ENCODE peak calls at places on chromosomes 2 and 18, in four cellular contexts. One of them, this sample, is unnamed.

GRCh38 chr2:10362096-10362897 is 59.6 kb downstream of the HPCAL1 start:
- DNase-seq in GM23338: no peak
- DNase-seq in effector memory CD4-positive, alpha-beta T cell: no peak
- DNase-seq in endodermal cell: no peak
- DNase-seq in this sample: no peak

GRCh38 chr2:64232266-64232665 is 88.0 kb upstream of the PELI1 start:
- DNase-seq in GM23338: no peak
- DNase-seq in endodermal cell: no peak
- DNase-seq in effector memory CD4-positive, alpha-beta T cell: no peak
- DNase-seq in this sample: no peak

GRCh38 chr2:231295363-231295655 is 96.9 kb downstream of the ARMC9 start:
- DNase-seq in effector memory CD4-positive, alpha-beta T cell: no peak
- DNase-seq in endodermal cell: no peak
- DNase-seq in GM23338: no peak
- DNase-seq in this sample: no peak

GRCh38 chr2:178225011-178225817 is 30.9 kb downstream of the OSBPL6 start:
- DNase-seq in effector memory CD4-positive, alpha-beta T cell: no peak
- DNase-seq in GM23338: no peak
- DNase-seq in endodermal cell: no peak
- DNase-seq in this sample: no peak

GRCh38 chr2:207248702-207249355 is 83.1 kb upstream of the KLF7 start:
- DNase-seq in endodermal cell: no peak
- DNase-seq in effector memory CD4-positive, alpha-beta T cell: no peak
- DNase-seq in GM23338: no peak
- DNase-seq in this sample: no peak

GRCh38 chr2:101036562-101036961 is 34.5 kb downstream of the RPL31 start:
- DNase-seq in effector memory CD4-positive, alpha-beta T cell: no peak
- DNase-seq in endodermal cell: no peak
- DNase-seq in GM23338: peak
- DNase-seq in this sample: no peak

GRCh38 chr2:230778350-230779140 is 65.9 kb downstream of the CAB39 start:
- DNase-seq in GM23338: no peak
- DNase-seq in endodermal cell: no peak
- DNase-seq in effector memory CD4-positive, alpha-beta T cell: no peak
- DNase-seq in this sample: no peak

GRCh38 chr2:27356382-27357181 is at the start of gene GTF3C2:
- DNase-seq in endodermal cell: peak
- DNase-seq in GM23338: peak
- DNase-seq in effector memory CD4-positive, alpha-beta T cell: peak
- DNase-seq in this sample: peak

GRCh38 chr2:24515841-24516240 is 24.8 kb downstream of the NCOA1 start:
- DNase-seq in endodermal cell: no peak
- DNase-seq in GM23338: peak
- DNase-seq in effector memory CD4-positive, alpha-beta T cell: no peak
- DNase-seq in this sample: no peak

GRCh38 chr2:100242891-100243670 is 79.2 kb downstream of the LONRF2 start:
- DNase-seq in effector memory CD4-positive, alpha-beta T cell: peak
- DNase-seq in GM23338: peak
- DNase-seq in endodermal cell: peak
- DNase-seq in this sample: peak

GRCh38 chr2:20626698-20627471 is 24.0 kb downstream of the HS1BP3 start:
- DNase-seq in effector memory CD4-positive, alpha-beta T cell: no peak
- DNase-seq in GM23338: no peak
- DNase-seq in endodermal cell: peak
- DNase-seq in this sample: no peak

GRCh38 chr18:58045265-58046086 is 1.4 kb downstream of the NEDD4L start:
- DNase-seq in GM23338: peak
- DNase-seq in effector memory CD4-positive, alpha-beta T cell: no peak
- DNase-seq in endodermal cell: peak
- DNase-seq in this sample: peak

GRCh38 chr2:29317077-29317517 is 201.9 kb downstream of the CLIP4 start:
- DNase-seq in effector memory CD4-positive, alpha-beta T cell: no peak
- DNase-seq in GM23338: no peak
- DNase-seq in endodermal cell: no peak
- DNase-seq in this sample: no peak

GRCh38 chr2:15658911-15659310 is 67.2 kb downstream of the DDX1 start:
- DNase-seq in endodermal cell: no peak
- DNase-seq in GM23338: no peak
- DNase-seq in effector memory CD4-positive, alpha-beta T cell: no peak
- DNase-seq in this sample: no peak

GRCh38 chr2:73004889-73005596 is 66.5 kb downstream of the SFXN5 start:
- DNase-seq in effector memory CD4-positive, alpha-beta T cell: no peak
- DNase-seq in GM23338: no peak
- DNase-seq in endodermal cell: peak
- DNase-seq in this sample: peak

GRCh38 chr18:49625021-49625691 is 63.3 kb downstream of the LIPG start:
- DNase-seq in effector memory CD4-positive, alpha-beta T cell: no peak
- DNase-seq in endodermal cell: peak
- DNase-seq in GM23338: no peak
- DNase-seq in this sample: no peak

GRCh38 chr2:49616800-49617199 is 462.5 kb upstream of the FSHR start:
- DNase-seq in GM23338: peak
- DNase-seq in effector memory CD4-positive, alpha-beta T cell: no peak
- DNase-seq in endodermal cell: no peak
- DNase-seq in this sample: no peak

GRCh38 chr18:2805970-2806943 is 40.5 kb upstream of the EMILIN2 start:
- DNase-seq in endodermal cell: no peak
- DNase-seq in effector memory CD4-positive, alpha-beta T cell: no peak
- DNase-seq in GM23338: no peak
- DNase-seq in this sample: no peak

GRCh38 chr18:48889115-48889941 is 61.4 kb downstream of the SMAD7 start:
- DNase-seq in effector memory CD4-positive, alpha-beta T cell: no peak
- DNase-seq in endodermal cell: peak
- DNase-seq in GM23338: peak
- DNase-seq in this sample: peak

GRCh38 chr2:132270981-132271546 is 109.3 kb upstream of the ANKRD30BL start:
- DNase-seq in effector memory CD4-positive, alpha-beta T cell: no peak
- DNase-seq in endodermal cell: no peak
- DNase-seq in GM23338: no peak
- DNase-seq in this sample: no peak

GRCh38 chr18:9506046-9506792 is 30.9 kb downstream of the RALBP1 start:
- DNase-seq in endodermal cell: no peak
- DNase-seq in effector memory CD4-positive, alpha-beta T cell: no peak
- DNase-seq in GM23338: peak
- DNase-seq in this sample: no peak

GRCh38 chr2:112691761-112692370 is 29.0 kb upstream of the NT5DC4 start:
- DNase-seq in GM23338: no peak
- DNase-seq in endodermal cell: no peak
- DNase-seq in effector memory CD4-positive, alpha-beta T cell: no peak
- DNase-seq in this sample: no peak

GRCh38 chr18:69854455-69854854 is 93.2 kb downstream of the CD226 start:
- DNase-seq in endodermal cell: peak
- DNase-seq in effector memory CD4-positive, alpha-beta T cell: no peak
- DNase-seq in GM23338: peak
- DNase-seq in this sample: no peak

GRCh38 chr2:39301352-39301751 is 57.6 kb upstream of the CDKL4 start:
- DNase-seq in endodermal cell: no peak
- DNase-seq in GM23338: no peak
- DNase-seq in effector memory CD4-positive, alpha-beta T cell: no peak
- DNase-seq in this sample: no peak

GRCh38 chr2:29223851-29224692 is 108.9 kb downstream of the CLIP4 start:
- DNase-seq in effector memory CD4-positive, alpha-beta T cell: no peak
- DNase-seq in endodermal cell: no peak
- DNase-seq in GM23338: no peak
- DNase-seq in this sample: peak

GRCh38 chr2:14530506-14530905 is 102.0 kb upstream of the LRATD1 start:
- DNase-seq in effector memory CD4-positive, alpha-beta T cell: no peak
- DNase-seq in GM23338: no peak
- DNase-seq in endodermal cell: no peak
- DNase-seq in this sample: no peak

GRCh38 chr2:233023761-233024410 is 8.6 kb upstream of the NEU2 start:
- DNase-seq in GM23338: no peak
- DNase-seq in endodermal cell: no peak
- DNase-seq in effector memory CD4-positive, alpha-beta T cell: no peak
- DNase-seq in this sample: no peak

GRCh38 chr2:230893881-230894781 is 29.4 kb downstream of the ITM2C start:
- DNase-seq in endodermal cell: peak
- DNase-seq in effector memory CD4-positive, alpha-beta T cell: no peak
- DNase-seq in GM23338: no peak
- DNase-seq in this sample: peak

GRCh38 chr2:152573168-152573567 is 144.1 kb downstream of the PRPF40A start:
- DNase-seq in endodermal cell: no peak
- DNase-seq in GM23338: no peak
- DNase-seq in effector memory CD4-positive, alpha-beta T cell: no peak
- DNase-seq in this sample: no peak

GRCh38 chr18:9434240-9434701 is 41.0 kb upstream of the RALBP1 start:
- DNase-seq in GM23338: peak
- DNase-seq in effector memory CD4-positive, alpha-beta T cell: no peak
- DNase-seq in endodermal cell: peak
- DNase-seq in this sample: no peak

GRCh38 chr2:126850951-126851350 is 47.7 kb upstream of the TEX51 start:
- DNase-seq in GM23338: no peak
- DNase-seq in endodermal cell: no peak
- DNase-seq in effector memory CD4-positive, alpha-beta T cell: no peak
- DNase-seq in this sample: no peak

GRCh38 chr2:102226612-102227351 is 40.0 kb downstream of the IL1RL2 start:
- DNase-seq in effector memory CD4-positive, alpha-beta T cell: no peak
- DNase-seq in endodermal cell: no peak
- DNase-seq in GM23338: no peak
- DNase-seq in this sample: no peak

GRCh38 chr2:42793314-42794270 is 1.2 kb upstream of the HAAO start:
- DNase-seq in endodermal cell: no peak
- DNase-seq in GM23338: peak
- DNase-seq in effector memory CD4-positive, alpha-beta T cell: no peak
- DNase-seq in this sample: no peak

GRCh38 chr18:51447943-51448342 is 250.5 kb upstream of the MEX3C start:
- DNase-seq in effector memory CD4-positive, alpha-beta T cell: no peak
- DNase-seq in GM23338: no peak
- DNase-seq in endodermal cell: no peak
- DNase-seq in this sample: no peak

This sample was measured in activated B cell treated with CpG ODN at 0.5 μM for 24 hours.